ENCODE peak calls at places on chromosomes 4 and X, in four cellular contexts. One of them, this sample, is unnamed.

GRCh38 chr4:41889328-41889727 is 45.9 kb upstream of the TMEM33 start:
- DNase-seq in AG09319: no peak
- DNase-seq in glutamatergic neuron: no peak
- DNase-seq in AG04449: no peak
- DNase-seq in this sample: no peak

GRCh38 chr4:7719354-7720174 is 220.1 kb downstream of the AFAP1 start:
- DNase-seq in AG09319: no peak
- DNase-seq in glutamatergic neuron: peak; percentile 95
- DNase-seq in AG04449: no peak
- DNase-seq in this sample: no peak

GRCh38 chr4:55143858-55144257 is 18.5 kb upstream of the KDR start:
- DNase-seq in AG09319: no peak
- DNase-seq in glutamatergic neuron: no peak
- DNase-seq in AG04449: no peak
- DNase-seq in this sample: no peak

GRCh38 chr4:145098675-145099037 is 545 bp downstream of the ABCE1 start:
- DNase-seq in AG09319: no peak
- DNase-seq in glutamatergic neuron: no peak
- DNase-seq in AG04449: no peak
- DNase-seq in this sample: no peak

GRCh38 chrX:71302461-71303213 is 1.1 kb downstream of the ITGB1BP2 start:
- DNase-seq in AG09319: no peak
- DNase-seq in glutamatergic neuron: no peak
- DNase-seq in AG04449: no peak
- DNase-seq in this sample: no peak

GRCh38 chr4:173397604-173398003 is 1.3 kb downstream of the SCRG1 start:
- DNase-seq in AG09319: no peak
- DNase-seq in glutamatergic neuron: no peak
- DNase-seq in AG04449: no peak
- DNase-seq in this sample: no peak

GRCh38 chrX:19613645-19614323 is 98.5 kb upstream of the MAP3K15 start:
- DNase-seq in AG09319: no peak
- DNase-seq in glutamatergic neuron: no peak
- DNase-seq in AG04449: no peak
- DNase-seq in this sample: no peak

GRCh38 chrX:103847174-103847870 is 15.3 kb upstream of the RAB9B start:
- DNase-seq in AG09319: no peak
- DNase-seq in glutamatergic neuron: no peak
- DNase-seq in AG04449: no peak
- DNase-seq in this sample: no peak

GRCh38 chr4:170014359-170015008 is 11.7 kb downstream of the MFAP3L start:
- DNase-seq in AG09319: no peak
- DNase-seq in glutamatergic neuron: no peak
- DNase-seq in AG04449: peak; percentile 28
- DNase-seq in this sample: no peak

GRCh38 chrX:1249101-1249887 is 19.3 kb upstream of the CSF2RA start:
- DNase-seq in AG09319: no peak
- DNase-seq in glutamatergic neuron: peak; percentile 38
- DNase-seq in AG04449: no peak
- DNase-seq in this sample: peak; percentile 38

GRCh38 chr4:35520059-35520458 is 724.3 kb downstream of the ARAP2 start:
- DNase-seq in AG09319: no peak
- DNase-seq in glutamatergic neuron: no peak
- DNase-seq in AG04449: no peak
- DNase-seq in this sample: no peak

GRCh38 chrX:102934624-102935023 is 2.4 kb upstream of the RAB40AL start:
- DNase-seq in AG09319: no peak
- DNase-seq in glutamatergic neuron: peak; percentile 30
- DNase-seq in AG04449: no peak
- DNase-seq in this sample: no peak

GRCh38 chr4:158020734-158021346 is 152.0 kb downstream of the GASK1B start:
- DNase-seq in AG09319: no peak
- DNase-seq in glutamatergic neuron: no peak
- DNase-seq in AG04449: peak; percentile 69
- DNase-seq in this sample: peak; percentile 62

GRCh38 chr4:155819066-155819465 is 47.0 kb downstream of the ASIC5 start:
- DNase-seq in AG09319: no peak
- DNase-seq in glutamatergic neuron: no peak
- DNase-seq in AG04449: no peak
- DNase-seq in this sample: no peak

GRCh38 chrX:139889760-139890159 is 43.1 kb downstream of the ATP11C start:
- DNase-seq in AG09319: no peak
- DNase-seq in glutamatergic neuron: no peak
- DNase-seq in AG04449: no peak
- DNase-seq in this sample: no peak

GRCh38 chr4:76718806-76719205 is 179.1 kb downstream of the SOWAHB start:
- DNase-seq in AG09319: no peak
- DNase-seq in glutamatergic neuron: no peak
- DNase-seq in AG04449: no peak
- DNase-seq in this sample: no peak

GRCh38 chr4:78669453-78669852 is 106.7 kb upstream of the BMP2K start:
- DNase-seq in AG09319: no peak
- DNase-seq in glutamatergic neuron: no peak
- DNase-seq in AG04449: no peak
- DNase-seq in this sample: no peak

GRCh38 chrX:44101300-44101699 is 128.1 kb upstream of the NDP start:
- DNase-seq in AG09319: no peak
- DNase-seq in glutamatergic neuron: no peak
- DNase-seq in AG04449: no peak
- DNase-seq in this sample: no peak

GRCh38 chrX:44106864-44107263 is 133.7 kb upstream of the NDP start:
- DNase-seq in AG09319: no peak
- DNase-seq in glutamatergic neuron: no peak
- DNase-seq in AG04449: no peak
- DNase-seq in this sample: no peak

GRCh38 chrX:44104699-44105098 is 131.5 kb upstream of the NDP start:
- DNase-seq in AG09319: no peak
- DNase-seq in glutamatergic neuron: no peak
- DNase-seq in AG04449: no peak
- DNase-seq in this sample: no peak

DNA sequence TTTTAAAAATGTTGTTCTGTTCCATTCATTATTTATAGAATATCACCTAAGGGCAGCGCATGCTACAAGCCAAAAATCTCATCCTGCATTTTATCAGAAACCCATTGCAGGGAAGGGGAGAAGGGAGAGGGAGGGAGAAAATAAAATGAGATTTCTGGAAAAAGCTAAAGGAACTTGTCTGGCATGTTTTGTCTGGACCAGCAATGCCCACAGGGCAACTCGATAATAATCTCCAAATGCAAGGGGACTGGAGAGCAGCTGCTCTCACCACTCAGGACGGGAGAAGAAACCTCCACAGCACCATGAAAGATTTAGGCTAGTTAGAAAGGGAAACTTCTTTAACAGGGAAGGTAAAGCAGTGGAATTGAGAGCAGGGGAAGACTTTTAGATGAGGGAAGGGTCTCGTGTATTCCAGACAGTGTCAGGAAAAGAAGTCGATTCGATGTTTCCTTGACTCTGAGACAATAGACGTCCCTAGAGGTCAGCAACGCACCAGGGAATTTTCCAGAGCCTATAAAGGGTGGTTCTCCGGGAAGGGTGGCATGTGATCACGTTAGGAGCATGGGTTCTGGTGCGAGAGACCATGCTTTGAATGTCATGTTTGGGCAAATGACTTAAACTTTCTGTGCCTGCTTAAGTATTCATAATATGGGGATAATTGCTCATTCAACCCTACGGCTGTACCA is 132.2 kb upstream of the NDP start:
- DNase-seq in AG09319: no peak
- DNase-seq in glutamatergic neuron: no peak
- DNase-seq in AG04449: no peak
- DNase-seq in this sample: no peak
- TF ChIP-seq CTCF in AG09319: no peak
- TF ChIP-seq CTCF in glutamatergic neuron: no peak
- TF ChIP-seq CTCF in AG04449: no peak
- TF ChIP-seq CTCF in this sample: no peak

GRCh38 chrX:48474127-48474526 is 1.9 kb upstream of the FTSJ1 start:
- DNase-seq in AG09319: no peak
- DNase-seq in glutamatergic neuron: no peak
- DNase-seq in AG04449: no peak
- DNase-seq in this sample: no peak
- TF ChIP-seq CTCF in AG09319: peak; percentile 23
- TF ChIP-seq CTCF in glutamatergic neuron: no peak
- TF ChIP-seq CTCF in AG04449: peak; percentile 37
- TF ChIP-seq CTCF in this sample: no peak

DNA sequence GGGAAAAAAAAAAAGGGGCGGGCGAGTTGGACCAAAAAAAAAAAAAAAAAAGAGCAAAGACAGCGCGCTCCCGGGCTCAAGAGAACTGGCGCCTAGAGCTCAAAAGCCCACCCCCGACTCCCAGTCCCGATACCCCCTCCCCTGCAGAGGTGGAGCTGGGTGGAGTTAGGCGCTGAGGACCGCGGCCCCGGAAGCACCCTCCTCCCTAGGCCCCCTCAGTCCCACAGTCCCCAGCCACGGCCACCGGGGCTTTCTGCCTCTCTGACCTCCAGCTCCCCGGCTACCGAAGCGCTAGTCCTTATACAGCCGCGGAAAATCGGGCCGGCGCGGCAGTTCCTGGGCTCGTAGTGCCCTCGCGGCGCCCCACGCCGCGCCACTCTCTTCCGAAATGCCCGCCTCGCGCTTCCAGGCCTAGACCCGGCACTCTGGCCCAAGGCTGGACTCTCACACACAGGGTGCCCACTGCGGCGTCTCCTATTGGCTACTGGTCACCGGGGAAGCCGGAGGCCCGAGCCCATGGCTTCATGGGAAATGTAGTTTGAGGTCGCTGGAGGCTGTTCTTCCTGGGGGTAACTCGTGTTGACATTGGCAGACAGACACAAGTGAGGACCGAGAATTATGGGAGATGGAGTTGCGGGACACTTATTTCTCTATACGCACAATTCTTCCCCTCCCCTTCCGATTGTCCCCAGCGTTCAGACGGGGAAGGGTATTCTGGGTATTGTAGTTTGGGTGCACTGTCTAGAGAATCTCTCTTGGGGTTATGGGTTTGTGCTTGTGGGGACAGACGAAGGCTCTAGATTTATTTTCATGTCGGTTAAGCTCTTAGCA is at the start of gene ENOX2:
- DNase-seq in AG09319: peak; percentile 87
- DNase-seq in glutamatergic neuron: peak; percentile 82
- DNase-seq in AG04449: peak; percentile 81
- DNase-seq in this sample: peak; percentile 90
- TF ChIP-seq CTCF in AG09319: no peak
- TF ChIP-seq CTCF in glutamatergic neuron: no peak
- TF ChIP-seq CTCF in AG04449: no peak
- TF ChIP-seq CTCF in this sample: no peak

DNA sequence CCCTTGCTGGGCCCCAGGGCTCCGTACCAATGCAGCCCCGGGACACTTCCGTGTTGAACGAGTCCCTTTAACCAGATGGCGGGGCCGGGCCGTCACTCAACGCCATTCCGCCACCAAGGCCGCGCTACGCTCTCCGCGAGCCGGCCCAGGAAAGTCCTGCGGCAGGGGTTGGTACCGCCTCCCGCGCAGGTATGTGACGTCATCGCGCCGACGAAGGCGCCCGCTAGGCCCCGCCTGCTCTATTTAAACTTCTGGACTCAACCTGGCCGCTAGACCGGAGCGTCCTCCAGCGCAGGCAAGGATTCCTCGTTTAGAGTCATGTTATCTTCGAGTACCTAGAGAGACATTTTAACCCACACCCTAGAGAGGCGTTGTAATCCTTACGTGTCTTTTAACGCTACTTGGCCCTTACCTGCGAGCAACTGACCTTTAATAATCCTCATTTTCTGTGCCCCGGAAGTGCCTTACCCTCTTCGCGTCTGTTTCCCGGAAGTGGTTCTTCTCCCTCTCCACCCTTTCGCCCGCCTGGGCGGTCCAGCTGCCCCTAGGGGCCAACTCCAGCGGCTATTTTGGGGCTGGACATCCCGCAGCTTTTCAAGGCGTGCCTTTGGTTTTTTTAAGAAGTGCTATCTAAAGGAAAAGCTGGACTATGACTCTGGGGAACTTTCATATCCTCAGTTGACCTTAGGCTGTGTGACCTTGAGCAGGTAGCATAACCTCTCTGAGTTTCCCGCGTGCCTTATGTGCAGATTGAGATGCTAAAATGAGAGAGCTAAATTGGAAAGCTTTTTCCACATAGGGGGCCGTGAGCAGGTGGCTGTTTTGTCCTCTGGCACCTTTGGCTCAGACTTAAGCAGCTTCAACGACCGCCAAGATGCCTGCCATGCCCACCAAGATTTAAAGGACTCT is at the start of gene PNPLA4:
- DNase-seq in AG09319: peak; percentile 30
- DNase-seq in glutamatergic neuron: peak; percentile 82
- DNase-seq in AG04449: no peak
- DNase-seq in this sample: peak; percentile 0
- TF ChIP-seq CTCF in AG09319: peak; percentile 27
- TF ChIP-seq CTCF in glutamatergic neuron: peak; percentile 25
- TF ChIP-seq CTCF in AG04449: no peak
- TF ChIP-seq CTCF in this sample: peak; percentile 47

GRCh38 chr4:66048861-66049260 is 378.6 kb upstream of the EPHA5 start:
- DNase-seq in AG09319: no peak
- DNase-seq in glutamatergic neuron: no peak
- DNase-seq in AG04449: no peak
- DNase-seq in this sample: no peak

GRCh38 chr4:66045913-66046312 is 375.6 kb upstream of the EPHA5 start:
- DNase-seq in AG09319: no peak
- DNase-seq in glutamatergic neuron: no peak
- DNase-seq in AG04449: no peak
- DNase-seq in this sample: no peak
- TF ChIP-seq CTCF in AG09319: no peak
- TF ChIP-seq CTCF in glutamatergic neuron: no peak
- TF ChIP-seq CTCF in AG04449: no peak
- TF ChIP-seq CTCF in this sample: no peak

DNA sequence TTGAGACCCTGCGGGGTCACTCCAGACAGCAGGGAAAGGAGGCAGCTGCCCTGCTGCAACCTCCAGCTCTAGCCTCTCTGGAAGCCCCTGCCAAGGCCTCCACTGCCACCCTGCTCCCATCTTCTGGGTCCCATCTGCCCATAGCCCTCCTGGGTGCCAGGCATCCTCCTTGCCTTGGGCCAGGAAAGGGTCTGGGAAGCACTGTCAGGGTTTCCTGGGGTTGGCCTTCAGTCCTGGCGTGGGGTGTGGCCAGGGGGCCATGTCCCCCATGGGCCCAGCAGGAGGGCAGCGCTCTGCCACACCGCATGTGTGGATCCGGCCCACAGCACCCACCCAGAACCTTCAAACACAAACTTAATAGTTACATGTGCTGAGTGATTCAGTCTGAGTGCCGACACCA is 3.4 kb upstream of the CPLX1 start:
- DNase-seq in AG09319: no peak
- DNase-seq in glutamatergic neuron: no peak
- DNase-seq in AG04449: no peak
- DNase-seq in this sample: no peak
- TF ChIP-seq CTCF in AG09319: no peak
- TF ChIP-seq CTCF in glutamatergic neuron: no peak
- TF ChIP-seq CTCF in AG04449: no peak
- TF ChIP-seq CTCF in this sample: no peak

GRCh38 chr4:88054909-88055308 is 47.5 kb downstream of the PKD2 start:
- DNase-seq in AG09319: peak; percentile 28
- DNase-seq in glutamatergic neuron: peak; percentile 47
- DNase-seq in AG04449: no peak
- DNase-seq in this sample: no peak
- TF ChIP-seq CTCF in AG09319: peak; percentile 65
- TF ChIP-seq CTCF in glutamatergic neuron: peak; percentile 21
- TF ChIP-seq CTCF in AG04449: peak; percentile 59
- TF ChIP-seq CTCF in this sample: peak; percentile 53